ENCODE peak calls at places on chromosomes 3 and 15, in five cellular contexts. B, N, O, X and J are unnamed samples.

GRCh38 chr3:99410789-99411311 is 227.5 kb upstream of the COL8A1 start:
- DNase-seq in B (peak; percentile 91), N (no peak), O (no peak), X (no peak), J (no peak)

GRCh38 chr15:48332642-48333034 is 1.4 kb downstream of the DUT start:
- DNase-seq in B (no peak), N (no peak), O (peak; percentile 22), X (no peak), J (no peak)

GRCh38 chr3:193389335-193389734 is 10.8 kb upstream of the ATP13A5 start:
- DNase-seq in B (no peak), N (no peak), O (no peak), X (no peak), J (no peak)

GRCh38 chr3:171883257-171883892 is 40.2 kb downstream of the TMEM212 start:
- DNase-seq in B (no peak), N (no peak), O (no peak), X (no peak), J (no peak)

GRCh38 chr3:47791193-47791855 is 9.6 kb upstream of the SMARCC1 start:
- DNase-seq in B (no peak), N (no peak), O (no peak), X (no peak), J (no peak)

GRCh38 chr3:75001330-75001729 is 386.9 kb upstream of the CNTN3 start:
- DNase-seq in B (no peak), N (no peak), O (no peak), X (no peak), J (no peak)

GRCh38 chr3:152241142-152242067 is 27.3 kb upstream of the MBNL1 start:
- DNase-seq in B (no peak), N (peak; percentile 69), O (no peak), X (no peak), J (no peak)

GRCh38 chr3:141894524-141895176 is 18.2 kb downstream of the ATP1B3 start:
- DNase-seq in B (peak; percentile 66), N (peak; percentile 43), O (no peak), X (peak; percentile 20), J (no peak)

GRCh38 chr15:58260186-58260910 is 122.2 kb downstream of the AQP9 start:
- DNase-seq in B (no peak), N (no peak), O (no peak), X (no peak), J (no peak)

GRCh38 chr3:142117052-142117451 is 32.3 kb downstream of the TFDP2 start:
- DNase-seq in B (no peak), N (no peak), O (peak; percentile 24), X (no peak), J (peak; percentile 34)

GRCh38 chr3:195908439-195909293 is at the start of gene TNK2:
- DNase-seq in B (no peak), N (no peak), O (peak; percentile 36), X (peak; percentile 63), J (no peak)

GRCh38 chr3:45566205-45566604 is 28.3 kb upstream of the LIMD1 start:
- DNase-seq in B (no peak), N (peak; percentile 22), O (no peak), X (no peak), J (no peak)

GRCh38 chr15:42921049-42921731 is 612 bp upstream of the TTBK2 start:
- DNase-seq in B (peak; percentile 7), N (no peak), O (peak; percentile 46), X (peak; percentile 20), J (no peak)

GRCh38 chr15:88089019-88089603 is 167.4 kb downstream of the NTRK3 start:
- DNase-seq in B (no peak), N (no peak), O (no peak), X (no peak), J (peak; percentile 6)

GRCh38 chr3:54541369-54541768 is 386.5 kb downstream of the LRTM1 start:
- DNase-seq in B (no peak), N (no peak), O (no peak), X (no peak), J (no peak)

GRCh38 chr3:126540342-126540849 is 16.4 kb downstream of the CHST13 start:
- DNase-seq in B (peak; percentile 79), N (peak; percentile 85), O (no peak), X (peak; percentile 52), J (peak; percentile 59)

GRCh38 chr3:23440416-23441294 is 237.5 kb downstream of the UBE2E2 start:
- DNase-seq in B (no peak), N (no peak), O (no peak), X (no peak), J (no peak)

GRCh38 chr3:114741066-114741465 is 406.0 kb downstream of the ZBTB20 start:
- DNase-seq in B (no peak), N (no peak), O (no peak), X (no peak), J (no peak)

GRCh38 chr3:45163481-45163880 is 17.3 kb upstream of the CDCP1 start:
- DNase-seq in B (no peak), N (no peak), O (no peak), X (no peak), J (no peak)

GRCh38 chr3:40422861-40423260 is 34.3 kb upstream of the RPL14 start:
- DNase-seq in B (no peak), N (no peak), O (no peak), X (no peak), J (no peak)

GRCh38 chr3:128133273-128133883 is 9.8 kb upstream of the RUVBL1 start:
- DNase-seq in B (peak; percentile 55), N (peak; percentile 48), O (peak; percentile 36), X (peak; percentile 40), J (peak; percentile 3)

GRCh38 chr3:54632834-54633233 is 295.0 kb downstream of the LRTM1 start:
- DNase-seq in B (no peak), N (no peak), O (no peak), X (no peak), J (no peak)

GRCh38 chr3:181622365-181622764 is 89.4 kb upstream of the SOX2 start:
- DNase-seq in B (no peak), N (no peak), O (no peak), X (no peak), J (no peak)

GRCh38 chr3:176663819-176664218 is 533.5 kb downstream of the TBL1XR1 start:
- DNase-seq in B (peak; percentile 29), N (peak; percentile 4), O (no peak), X (peak; percentile 54), J (no peak)

GRCh38 chr15:82530606-82531379 is 9.5 kb downstream of the RPS17 start:
- DNase-seq in B (peak; percentile 63), N (peak; percentile 69), O (peak; percentile 80), X (peak; percentile 77), J (no peak)

GRCh38 chr3:96182756-96183155 is 631.6 kb upstream of the EPHA6 start:
- DNase-seq in B (no peak), N (no peak), O (no peak), X (no peak), J (peak; percentile 1)

GRCh38 chr15:66648588-66648987 is 53.4 kb upstream of the SMAD6 start:
- DNase-seq in B (no peak), N (no peak), O (no peak), X (no peak), J (no peak)

GRCh38 chr15:90083419-90083818 is 18.8 kb downstream of the IDH2 start:
- DNase-seq in B (no peak), N (no peak), O (no peak), X (no peak), J (no peak)

GRCh38 chr3:123371859-123372767 is 76.8 kb downstream of the ADCY5 start:
- DNase-seq in B (no peak), N (no peak), O (no peak), X (no peak), J (no peak)

GRCh38 chr3:124409650-124410275 is 320.5 kb upstream of the UMPS start:
- DNase-seq in B (peak; percentile 47), N (no peak), O (no peak), X (peak; percentile 20), J (no peak)

GRCh38 chr15:99180287-99180962 is 69.0 kb downstream of the TTC23 start:
- DNase-seq in B (no peak), N (no peak), O (no peak), X (no peak), J (no peak)

DNA sequence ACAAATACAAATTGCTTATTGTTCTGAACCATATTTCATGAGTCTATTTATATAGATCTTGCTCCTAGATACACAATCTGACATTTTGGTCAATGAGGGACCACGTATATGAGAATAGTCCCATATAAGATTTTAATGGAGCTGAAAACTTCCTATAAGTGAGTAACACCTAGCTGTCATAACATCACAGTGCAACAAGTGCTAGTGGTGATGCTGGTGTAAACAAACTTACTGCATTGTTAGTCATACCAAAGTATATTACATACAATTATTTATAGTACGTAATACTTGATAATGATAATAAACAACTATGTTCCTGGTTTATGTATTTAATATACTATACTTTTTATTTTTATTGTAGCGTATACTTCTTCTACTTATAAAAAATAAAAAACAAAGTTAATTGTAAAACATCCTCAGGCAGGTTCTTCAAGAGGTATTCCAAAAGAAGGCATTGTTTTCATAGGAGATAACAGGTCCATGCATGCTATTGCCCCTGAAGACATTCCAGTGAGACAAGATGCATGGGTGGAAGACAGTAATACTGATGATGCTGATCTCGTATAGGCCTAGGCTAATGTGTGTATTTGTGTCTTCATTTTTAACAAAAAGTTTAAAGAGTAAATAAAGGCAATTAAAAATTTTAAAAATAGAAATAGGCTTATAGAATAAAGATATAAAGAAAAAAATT is 46.8 kb upstream of the NAALADL2 start:
- DNase-seq in B (no peak), N (no peak), O (no peak), X (no peak), J (peak; percentile 22)
- H3K27ac ChIP-seq in B (no peak overlapping the region), N (no peak overlapping the region), O (no peak overlapping the region), X (no peak overlapping the region), J (no peak overlapping the region)

GRCh38 chr3:57943525-57944312 is 64.5 kb upstream of the FLNB start:
- DNase-seq in B (no peak), N (no peak), O (no peak), X (no peak), J (no peak)
- H3K27ac ChIP-seq in B (no peak overlapping the region), N (no peak overlapping the region), O (no peak overlapping the region), X (peak overlapping the region; percentile 67), J (no peak overlapping the region)

GRCh38 chr3:62237296-62237948 is 135.9 kb downstream of the FEZF2 start:
- DNase-seq in B (no peak), N (no peak), O (no peak), X (no peak), J (no peak)

GRCh38 chr3:62238003-62238402 is 135.3 kb downstream of the FEZF2 start:
- DNase-seq in B (no peak), N (no peak), O (no peak), X (no peak), J (no peak)

GRCh38 chr3:62242846-62243245 is 130.5 kb downstream of the FEZF2 start:
- DNase-seq in B (no peak), N (no peak), O (no peak), X (no peak), J (no peak)

GRCh38 chr3:62241279-62241678 is 132.1 kb downstream of the FEZF2 start:
- DNase-seq in B (no peak), N (no peak), O (no peak), X (no peak), J (no peak)

DNA sequence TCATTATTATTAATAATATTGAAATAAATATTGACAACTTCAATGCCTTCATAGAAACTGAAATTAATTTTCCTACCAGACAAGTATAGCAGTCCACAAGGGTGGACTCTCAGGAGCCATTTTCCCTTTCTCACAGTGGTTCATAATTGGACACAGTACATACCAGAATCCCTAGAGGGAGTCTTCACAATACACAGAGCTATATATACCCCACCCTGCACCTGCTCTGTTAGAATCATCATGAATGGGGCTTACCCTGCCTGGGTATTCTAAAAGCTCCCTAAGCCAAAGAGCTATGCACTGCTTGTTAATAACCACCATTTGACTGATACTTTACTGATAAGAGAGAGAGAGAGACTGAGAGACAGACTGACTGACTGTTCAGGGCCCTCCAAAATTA is 134.9 kb downstream of the FEZF2 start:
- DNase-seq in B (no peak), N (no peak), O (no peak), X (no peak), J (no peak)
- H3K27ac ChIP-seq in B (no peak overlapping the region), N (no peak overlapping the region), O (no peak overlapping the region), X (no peak overlapping the region), J (no peak overlapping the region)

GRCh38 chr3:52090620-52091468 is 34.5 kb upstream of the DUSP7 start:
- DNase-seq in B (no peak), N (no peak), O (no peak), X (no peak), J (no peak)
- H3K27ac ChIP-seq in B (peak overlapping the region; percentile 85), N (no peak overlapping the region), O (no peak overlapping the region), X (peak overlapping the region; percentile 88), J (peak overlapping the region; percentile 14)